ENCODE peak calls at places on chromosomes 11 and 22, in four cellular contexts. P is SJSA1; B is activated CD8-positive, alpha-beta memory T cell treated with anti-CD3 and anti-CD28 coated beads for 48 hours; U is putamen. L is an unnamed sample.

GRCh38 chr22:32142600-32142999 is 16.5 kb downstream of the C22orf42 start:
- DNase-seq in P (no peak), U (no peak), B (peak; percentile 12), L (no peak)

GRCh38 chr22:25779890-25780289 is 37.9 kb downstream of the MYO18B start:
- DNase-seq in B (no peak), P (no peak), U (no peak), L (no peak)

GRCh38 chr11:126437731-126438130 is 82.2 kb downstream of the ST3GAL4 start:
- DNase-seq in B (no peak), P (no peak), U (no peak), L (no peak)

GRCh38 chr11:73532310-73532709 is 65.6 kb downstream of the FAM168A start:
- DNase-seq in U (no peak), P (peak; percentile 48), B (no peak), L (no peak)

GRCh38 chr11:719214-720016 is 13.4 kb downstream of the EPS8L2 start:
- DNase-seq in P (no peak), U (no peak), B (no peak), L (no peak)

GRCh38 chr11:36741515-36741914 is 143.5 kb upstream of the RAG2 start:
- DNase-seq in B (no peak), U (no peak), P (no peak), L (no peak)

GRCh38 chr11:84909740-84910139 is 717.4 kb downstream of the DLG2 start:
- DNase-seq in P (no peak), U (no peak), B (no peak), L (no peak)

GRCh38 chr11:61947486-61948210 is 2.5 kb upstream of the BEST1 start:
- DNase-seq in P (peak; percentile 86), B (peak; percentile 25), U (peak; percentile 88), L (no peak)

GRCh38 chr11:129724866-129725265 is 90.8 kb upstream of the TMEM45B start:
- DNase-seq in P (no peak), B (no peak), U (no peak), L (peak; percentile 7)

GRCh38 chr11:116962108-116962507 is 124.7 kb upstream of the APOA1 start:
- DNase-seq in P (no peak), B (no peak), U (no peak), L (no peak)

GRCh38 chr11:2151500-2152257 is 9.3 kb downstream of the INS start:
- DNase-seq in U (peak; percentile 59), B (peak; percentile 46), P (peak; percentile 80), L (no peak)

GRCh38 chr11:14359573-14360031 is 619 bp upstream of the RRAS2 start:
- DNase-seq in B (no peak), U (no peak), P (no peak), L (no peak)

GRCh38 chr11:122418032-122418431 is 237.5 kb upstream of the UBASH3B start:
- DNase-seq in U (no peak), B (no peak), P (no peak), L (no peak)